ENCODE peak calls at places on chromosomes 1 and 21, in ten cellular contexts. K, L, N, A, T, E, B, Y, W and P are unnamed samples.

GRCh38 chr21:14975136-14975905 is 89.5 kb downstream of the NRIP1 start:
- DNase-seq in E (no peak), B (no peak), K (no peak), Y (no peak), L (no peak), W (no peak), A (no peak), T (no peak), N (no peak), P (no peak)

GRCh38 chr1:89723863-89724262 is 90.9 kb downstream of the LRRC8C start:
- DNase-seq in A (peak), N (no peak), Y (no peak), K (no peak), L (no peak), B (no peak), E (no peak), W (no peak), T (no peak), P (no peak)

GRCh38 chr1:149962039-149962647 is 25.5 kb upstream of the MTMR11 start:
- DNase-seq in T (peak), K (peak), W (peak), E (no peak), N (peak), B (no peak), Y (peak), L (peak), A (peak), P (peak)

GRCh38 chr1:32539584-32540571 is 651 bp downstream of the ZBTB8A start:
- DNase-seq in N (peak), L (peak), W (peak), B (no peak), K (peak), E (no peak), T (no peak), Y (peak), A (peak), P (no peak)

GRCh38 chr1:113871597-113872113 is at the start of gene PTPN22:
- DNase-seq in B (peak), A (peak), W (peak), N (peak), E (peak), T (no peak), K (peak), L (no peak), Y (peak), P (no peak)

GRCh38 chr21:42092805-42093590 is 21.9 kb downstream of the UMODL1 start:
- DNase-seq in W (no peak), Y (no peak), E (no peak), K (no peak), L (no peak), B (no peak), A (no peak), N (no peak), T (no peak), P (no peak)

GRCh38 chr1:228345201-228345930 is 61.3 kb downstream of the TRIM11 start:
- DNase-seq in A (no peak), N (no peak), W (no peak), T (no peak), E (no peak), K (no peak), B (no peak), L (peak), Y (no peak), P (no peak)

GRCh38 chr1:84298688-84299535 is 2.6 kb upstream of the SAMD13 start:
- DNase-seq in A (peak), L (peak), B (peak), E (no peak), W (peak), N (peak), K (peak), T (peak), Y (no peak), P (no peak)

GRCh38 chr1:169680377-169681019 is 30.9 kb downstream of the SELL start:
- DNase-seq in L (no peak), A (no peak), N (no peak), W (peak), E (no peak), B (no peak), Y (peak), K (no peak), T (no peak), P (peak)

GRCh38 chr1:9229549-9229948 is 5.0 kb upstream of the H6PD start:
- DNase-seq in B (no peak), K (no peak), T (no peak), W (no peak), E (no peak), Y (no peak), L (no peak), N (no peak), A (no peak), P (no peak)

GRCh38 chr1:15128077-15128476 is 25.5 kb upstream of the TMEM51 start:
- DNase-seq in T (no peak), B (no peak), W (no peak), N (no peak), K (no peak), A (no peak), E (no peak), Y (no peak), L (no peak), P (no peak)

GRCh38 chr1:95440511-95440910 is 206.5 kb downstream of the RWDD3 start:
- DNase-seq in B (no peak), T (no peak), W (no peak), K (no peak), A (no peak), N (no peak), Y (no peak), L (no peak), E (no peak), P (no peak)

GRCh38 chr1:54299037-54299436 is 99.1 kb downstream of the MRPL37 start:
- DNase-seq in Y (no peak), B (no peak), A (no peak), W (no peak), E (no peak), N (no peak), L (no peak), T (no peak), K (no peak), P (no peak)

GRCh38 chr1:29311352-29312030 is 75.2 kb downstream of the PTPRU start:
- DNase-seq in K (no peak), W (no peak), B (no peak), N (no peak), L (no peak), A (no peak), E (no peak), Y (no peak), T (no peak), P (no peak)

GRCh38 chr21:43273016-43273707 is 104.4 kb downstream of the CRYAA start:
- DNase-seq in E (no peak), T (no peak), A (no peak), Y (no peak), K (no peak), L (no peak), W (no peak), B (no peak), N (no peak), P (no peak)

GRCh38 chr1:85199667-85200366 is 999 bp downstream of the SYDE2 start:
- DNase-seq in E (no peak), K (no peak), T (no peak), N (no peak), W (no peak), B (no peak), Y (no peak), A (no peak), L (no peak), P (no peak)

GRCh38 chr1:155062702-155063411 is 683 bp upstream of the EFNA4 start:
- DNase-seq in T (no peak), E (peak), Y (no peak), B (peak), W (peak), A (peak), K (peak), L (peak), N (peak), P (no peak)

GRCh38 chr1:88284066-88284465 is 400.0 kb upstream of the PKN2 start:
- DNase-seq in T (no peak), B (no peak), Y (no peak), E (no peak), K (no peak), N (no peak), A (peak), W (no peak), L (no peak), P (no peak)

GRCh38 chr1:237411621-237412020 is 369.6 kb downstream of the RYR2 start:
- DNase-seq in A (no peak), E (no peak), L (no peak), N (no peak), K (no peak), Y (no peak), B (no peak), W (no peak), T (no peak), P (no peak)